ENCODE peak calls at places on chromosomes 6 and 20, in nine cellular contexts. S is PC-9, L is fibroblast of lung, Q is thoracic aorta, T is left lung, E is OCI-LY7, I is A549, U is heart right ventricle, J is body of pancreas. R is an unnamed sample.
A peak's percentile ranks its signal among the peaks of the same experiment; 100 is the strongest.

GRCh38 chr6:45644720-45645119 is 267.0 kb upstream of the SUPT3H start:
- DNase-seq in S (no peak), L (no peak), Q (no peak), T (no peak), E (no peak), I (no peak), U (no peak), J (no peak), R (no peak)

GRCh38 chr6:110781522-110782200 is 33.6 kb downstream of the CDK19 start:
- DNase-seq in S (no peak), L (peak; percentile 7), Q (no peak), T (no peak), E (no peak), I (no peak), U (no peak), J (no peak), R (no peak)

GRCh38 chr20:63594043-63594561 is 20.1 kb upstream of the HELZ2 start:
- DNase-seq in S (no peak), L (peak; percentile 69), Q (no peak), T (no peak), E (no peak), I (no peak), U (no peak), J (no peak), R (no peak)

GRCh38 chr6:25889877-25890853 is 16.1 kb upstream of the SLC17A3 start:
- DNase-seq in S (peak; percentile 42), L (peak; percentile 9), Q (no peak), T (no peak), E (peak; percentile 2), I (peak; percentile 47), U (no peak), J (peak; percentile 44), R (no peak)

GRCh38 chr20:51065615-51066014 is 42.7 kb upstream of the KCNG1 start:
- DNase-seq in S (no peak), L (no peak), Q (no peak), T (no peak), E (no peak), I (no peak), U (no peak), J (no peak), R (no peak)

GRCh38 chr6:151493495-151494234 is at the start of gene CCDC170:
- DNase-seq in S (no peak), L (peak; percentile 17), Q (no peak), T (peak; percentile 76), E (no peak), I (peak; percentile 13), U (peak; percentile 64), J (peak; percentile 36), R (no peak)

GRCh38 chr20:48012401-48012974 is 227.2 kb upstream of the SULF2 start:
- DNase-seq in S (peak; percentile 97), L (peak; percentile 96), Q (no peak), T (no peak), E (peak; percentile 24), I (peak; percentile 21), U (no peak), J (no peak), R (no peak)

GRCh38 chr6:121881974-121882667 is 446.7 kb downstream of the GJA1 start:
- DNase-seq in S (no peak), L (peak; percentile 90), Q (no peak), T (no peak), E (no peak), I (no peak), U (no peak), J (no peak), R (no peak)

GRCh38 chr6:116616757-116617093 is 446 bp downstream of the RSPH4A start:
- DNase-seq in S (no peak), L (peak; percentile 6), Q (no peak), T (no peak), E (no peak), I (peak; percentile 7), U (peak; percentile 15), J (peak; percentile 10), R (no peak)

GRCh38 chr6:39401376-39401775 is 78.9 kb upstream of the KCNK16 start:
- DNase-seq in S (no peak), L (no peak), Q (no peak), T (no peak), E (no peak), I (no peak), U (no peak), J (no peak), R (no peak)

DNA sequence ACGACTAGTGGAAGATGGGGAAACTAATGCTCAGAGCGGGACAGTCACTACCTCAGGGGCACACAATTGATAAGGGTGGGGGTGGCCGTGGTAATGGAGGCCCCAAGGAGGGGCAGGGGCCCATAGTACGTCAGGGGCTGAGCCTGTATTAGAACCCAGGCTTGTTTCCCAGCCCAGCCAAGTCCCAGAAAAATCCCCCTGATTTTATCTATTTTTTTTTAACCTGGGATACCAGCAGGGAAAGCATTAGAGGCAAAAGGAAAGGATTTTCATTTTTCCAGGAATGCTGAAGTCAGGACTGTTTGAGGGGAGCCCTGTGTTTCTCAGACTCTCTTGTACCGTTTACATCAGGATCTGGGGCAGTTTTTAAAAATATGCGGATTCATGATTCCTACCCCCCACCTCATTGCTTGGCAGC is 382 bp downstream of the MYH7B start:
- DNase-seq in S (no peak), L (no peak), Q (no peak), T (no peak), E (no peak), I (no peak), U (no peak), J (no peak), R (no peak)
- TF ChIP-seq CTCF in S (peak; percentile 13), L (no peak), Q (no peak), T (no peak), E (peak; percentile 42), I (no peak), U (no peak), J (no peak), R (no peak)

GRCh38 chr6:28225056-28225834 is at the start of gene ZSCAN9:
- DNase-seq in S (peak; percentile 86), L (peak; percentile 93), Q (peak; percentile 72), T (peak; percentile 83), E (peak; percentile 76), I (peak; percentile 90), U (peak; percentile 84), J (peak; percentile 92), R (peak; percentile 80)

GRCh38 chr6:28220164-28221133 is 4.6 kb upstream of the ZSCAN9 start:
- DNase-seq in S (no peak), L (peak; percentile 47), Q (no peak), T (no peak), E (no peak), I (no peak), U (no peak), J (no peak), R (no peak)

GRCh38 chr6:28218312-28219248 is 6.5 kb upstream of the ZSCAN9 start:
- DNase-seq in S (no peak), L (peak; percentile 69), Q (no peak), T (peak; percentile 68), E (no peak), I (peak; percentile 59), U (peak; percentile 85), J (peak; percentile 71), R (no peak)

GRCh38 chr6:28226460-28226859 is 1.4 kb downstream of the ZSCAN9 start:
- DNase-seq in S (no peak), L (no peak), Q (no peak), T (no peak), E (no peak), I (no peak), U (no peak), J (no peak), R (no peak)

DNA sequence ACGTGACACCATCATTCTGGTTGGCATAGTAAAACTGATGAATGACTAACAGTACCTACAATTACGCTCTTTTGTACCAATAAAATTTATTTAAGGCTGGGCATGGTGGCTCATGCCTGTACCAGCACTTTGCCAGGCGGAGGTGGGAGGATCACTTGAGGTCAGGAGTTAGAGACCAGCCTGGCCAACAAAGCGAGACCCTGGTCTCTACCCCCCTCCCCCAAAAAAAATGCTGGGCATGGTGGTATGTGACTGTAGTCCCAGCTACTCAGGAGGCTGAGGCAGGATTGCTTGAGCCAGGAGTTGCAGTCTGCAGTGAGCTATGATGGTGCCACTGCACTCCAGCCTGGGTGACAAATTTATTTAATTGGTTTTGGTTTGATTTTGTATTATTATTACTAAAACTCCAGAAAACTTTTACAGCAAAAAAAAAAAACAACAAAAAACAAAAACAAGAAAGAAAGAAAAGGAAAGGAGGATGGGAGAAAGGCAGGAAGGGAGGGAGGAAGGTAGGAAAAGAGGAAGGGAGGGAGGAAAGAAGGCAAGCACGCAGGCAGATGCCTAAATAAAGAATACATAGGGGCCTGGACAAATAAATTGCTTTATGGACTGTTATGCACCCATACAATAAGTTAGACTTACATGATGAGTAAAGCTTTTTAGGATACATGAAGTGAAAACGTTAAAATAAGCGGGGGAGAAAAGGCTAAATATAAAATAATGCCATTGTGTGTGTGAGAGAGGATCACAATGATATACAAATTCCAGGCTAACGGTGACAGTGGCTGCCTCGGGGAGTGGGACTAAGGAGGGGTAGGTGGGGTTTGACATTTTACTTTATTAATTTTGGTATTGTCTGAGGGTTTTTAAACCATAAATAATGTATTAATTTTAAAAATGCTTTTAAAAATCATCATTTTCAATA is 682 bp upstream of the ZSCAN9 start:
- DNase-seq in S (no peak), L (no peak), Q (no peak), T (no peak), E (no peak), I (no peak), U (no peak), J (no peak), R (no peak)
- H3K27ac ChIP-seq in S (peak overlapping the region; percentile 33), L (peak overlapping the region; percentile 69), Q (peak overlapping the region; percentile 36), T (peak overlapping the region; percentile 71), E (no peak overlapping the region), I (peak overlapping the region; percentile 78), U (peak overlapping the region; percentile 77), J (no peak overlapping the region), R (peak overlapping the region; percentile 75)

GRCh38 chr6:7413151-7413823 is 23.7 kb downstream of the RIOK1 start:
- DNase-seq in S (no peak), L (no peak), Q (no peak), T (no peak), E (no peak), I (no peak), U (no peak), J (no peak), R (no peak)
- H3K4me3 ChIP-seq in S (no peak overlapping the region), L (no peak overlapping the region), Q (no peak overlapping the region), T (no peak overlapping the region), E (no peak overlapping the region), I (no peak overlapping the region), U (no peak overlapping the region), J (no peak overlapping the region), R (no peak overlapping the region)

GRCh38 chr20:33445881-33446615 is 2.5 kb upstream of the SNTA1 start:
- DNase-seq in S (no peak), L (no peak), Q (no peak), T (no peak), E (peak; percentile 84), I (no peak), U (no peak), J (no peak), R (no peak)

GRCh38 chr20:33443006-33443511 is 504 bp downstream of the SNTA1 start:
- DNase-seq in S (no peak), L (no peak), Q (no peak), T (peak; percentile 36), E (peak; percentile 51), I (no peak), U (peak; percentile 58), J (peak; percentile 28), R (no peak)

GRCh38 chr20:33442136-33443005 is 1.2 kb downstream of the SNTA1 start:
- DNase-seq in S (no peak), L (no peak), Q (no peak), T (no peak), E (peak; percentile 66), I (no peak), U (no peak), J (no peak), R (no peak)

GRCh38 chr20:33443512-33444239 is at the start of gene SNTA1:
- DNase-seq in S (peak; percentile 71), L (peak; percentile 71), Q (peak; percentile 79), T (peak; percentile 95), E (peak; percentile 96), I (peak; percentile 86), U (peak; percentile 96), J (peak; percentile 98), R (peak; percentile 90)

GRCh38 chr20:33444797-33445560 is 1.4 kb upstream of the SNTA1 start:
- DNase-seq in S (no peak), L (no peak), Q (no peak), T (no peak), E (peak; percentile 82), I (peak; percentile 36), U (peak; percentile 23), J (peak; percentile 28), R (no peak)
- TF ChIP-seq CTCF in S (peak; percentile 38), L (no peak), Q (no peak), T (no peak), E (peak; percentile 89), I (peak; percentile 43), U (peak; percentile 53), J (peak; percentile 26), R (no peak)

R was measured in breast epithelium.